ENCODE peak calls at places on chromosomes 13 and 19, in five cellular contexts. O is breast epithelium, Y is heart left ventricle, E is stomach, Z is Peyer's patch. W is an unnamed sample.

GRCh38 chr13:64675256-64675892 is 2554.8 kb downstream of the PCDH9 start:
- DNase-seq in O (no peak), Y (no peak), E (no peak), Z (no peak), W (peak; percentile 10)

GRCh38 chr13:99731747-99732146 is 230.5 kb downstream of the TM9SF2 start:
- DNase-seq in O (no peak), Y (no peak), E (no peak), Z (no peak), W (no peak)

GRCh38 chr19:46515879-46516350 is 20.2 kb upstream of the PNMA8B start:
- DNase-seq in O (no peak), Y (no peak), E (no peak), Z (no peak), W (peak; percentile 35)

GRCh38 chr19:3045885-3046603 is 16.3 kb downstream of the TLE5 start:
- DNase-seq in O (no peak), Y (no peak), E (no peak), Z (no peak), W (no peak)

GRCh38 chr19:46634656-46635218 is 1.3 kb downstream of the GNG8 start:
- DNase-seq in O (no peak), Y (no peak), E (no peak), Z (no peak), W (no peak)

GRCh38 chr13:24234200-24234915 is 73.8 kb downstream of the SPATA13 start:
- DNase-seq in O (no peak), Y (no peak), E (no peak), Z (no peak), W (no peak)

GRCh38 chr13:87709947-87710346 is 38.8 kb downstream of the SLITRK5 start:
- DNase-seq in O (no peak), Y (no peak), E (no peak), Z (no peak), W (no peak)

GRCh38 chr19:42309686-42310085 is 3.4 kb upstream of the TMEM145 start:
- DNase-seq in O (no peak), Y (no peak), E (no peak), Z (no peak), W (no peak)

GRCh38 chr13:52665325-52665724 is 12.7 kb downstream of the SUGT1 start:
- DNase-seq in O (no peak), Y (no peak), E (no peak), Z (no peak), W (no peak)

GRCh38 chr19:33514885-33515485 is 6.6 kb downstream of the PEPD start:
- DNase-seq in O (no peak), Y (peak; percentile 33), E (no peak), Z (peak; percentile 78), W (peak; percentile 54)

GRCh38 chr13:83883061-83883523 is 818 bp upstream of the SLITRK1 start:
- DNase-seq in O (no peak), Y (no peak), E (no peak), Z (no peak), W (no peak)

GRCh38 chr13:51697181-51697580 is 106.8 kb downstream of the DHRS12 start:
- DNase-seq in O (no peak), Y (no peak), E (no peak), Z (no peak), W (no peak)

GRCh38 chr13:33328691-33329090 is 43.1 kb upstream of the STARD13 start:
- DNase-seq in O (no peak), Y (no peak), E (no peak), Z (no peak), W (no peak)

GRCh38 chr19:36605839-36606478 is 846 bp downstream of the ZNF382 start:
- DNase-seq in O (no peak), Y (no peak), E (no peak), Z (no peak), W (no peak)

GRCh38 chr19:12872941-12873890 is 8.0 kb downstream of the DNASE2 start:
- DNase-seq in O (no peak), Y (no peak), E (peak; percentile 88), Z (peak; percentile 64), W (peak; percentile 63)

GRCh38 chr13:52945348-52945747 is 83.3 kb upstream of the OLFM4 start:
- DNase-seq in O (no peak), Y (no peak), E (no peak), Z (no peak), W (no peak)

GRCh38 chr19:6733338-6734095 is 3.9 kb downstream of the GPR108 start:
- DNase-seq in O (no peak), Y (no peak), E (no peak), Z (no peak), W (no peak)

GRCh38 chr19:4060621-4061177 is 6.0 kb downstream of the ZBTB7A start:
- DNase-seq in O (no peak), Y (no peak), E (no peak), Z (no peak), W (no peak)

GRCh38 chr19:4059931-4060620 is 6.6 kb downstream of the ZBTB7A start:
- DNase-seq in O (no peak), Y (peak; percentile 81), E (peak; percentile 73), Z (peak; percentile 93), W (no peak)

GRCh38 chr19:4058696-4059492 is 7.8 kb downstream of the ZBTB7A start:
- DNase-seq in O (no peak), Y (no peak), E (no peak), Z (no peak), W (no peak)

GRCh38 chr19:4057913-4058695 is 8.6 kb downstream of the ZBTB7A start:
- DNase-seq in O (peak; percentile 79), Y (peak; percentile 86), E (peak; percentile 81), Z (peak; percentile 90), W (peak; percentile 94)

DNA sequence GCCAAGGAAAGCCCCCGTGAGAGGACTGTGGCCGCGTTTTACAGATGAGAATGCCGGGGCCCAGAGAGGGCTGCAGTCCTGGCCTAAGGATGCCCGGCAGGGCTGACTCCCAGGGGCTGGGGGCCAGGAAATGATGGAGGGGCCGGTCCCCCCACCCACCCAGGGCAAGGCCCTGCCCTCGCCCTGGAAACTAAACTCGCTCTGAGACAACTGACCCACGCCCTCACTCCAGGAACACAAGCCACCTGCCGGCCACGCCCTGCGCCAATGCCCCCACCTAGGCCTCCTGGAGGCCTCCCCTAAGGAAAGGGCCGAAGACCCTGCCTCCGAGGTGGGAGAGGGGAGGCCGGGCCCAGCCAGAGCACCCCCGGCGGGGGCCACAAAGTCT is 7.2 kb downstream of the ZBTB7A start:
- DNase-seq in O (no peak), Y (no peak), E (peak; percentile 70), Z (peak; percentile 84), W (no peak)
- TF ChIP-seq POLR2A in O (no peak), Y (no peak), E (no peak), Z (peak; percentile 56), W (no peak)

GRCh38 chr13:41193919-41194824 is at the start of gene KBTBD7:
- DNase-seq in O (peak; percentile 86), Y (peak; percentile 94), E (peak; percentile 92), Z (peak; percentile 96), W (peak; percentile 51)
- TF ChIP-seq POLR2A in O (peak; percentile 35), Y (peak; percentile 82), E (peak; percentile 28), Z (peak; percentile 62), W (peak; percentile 46)

DNA sequence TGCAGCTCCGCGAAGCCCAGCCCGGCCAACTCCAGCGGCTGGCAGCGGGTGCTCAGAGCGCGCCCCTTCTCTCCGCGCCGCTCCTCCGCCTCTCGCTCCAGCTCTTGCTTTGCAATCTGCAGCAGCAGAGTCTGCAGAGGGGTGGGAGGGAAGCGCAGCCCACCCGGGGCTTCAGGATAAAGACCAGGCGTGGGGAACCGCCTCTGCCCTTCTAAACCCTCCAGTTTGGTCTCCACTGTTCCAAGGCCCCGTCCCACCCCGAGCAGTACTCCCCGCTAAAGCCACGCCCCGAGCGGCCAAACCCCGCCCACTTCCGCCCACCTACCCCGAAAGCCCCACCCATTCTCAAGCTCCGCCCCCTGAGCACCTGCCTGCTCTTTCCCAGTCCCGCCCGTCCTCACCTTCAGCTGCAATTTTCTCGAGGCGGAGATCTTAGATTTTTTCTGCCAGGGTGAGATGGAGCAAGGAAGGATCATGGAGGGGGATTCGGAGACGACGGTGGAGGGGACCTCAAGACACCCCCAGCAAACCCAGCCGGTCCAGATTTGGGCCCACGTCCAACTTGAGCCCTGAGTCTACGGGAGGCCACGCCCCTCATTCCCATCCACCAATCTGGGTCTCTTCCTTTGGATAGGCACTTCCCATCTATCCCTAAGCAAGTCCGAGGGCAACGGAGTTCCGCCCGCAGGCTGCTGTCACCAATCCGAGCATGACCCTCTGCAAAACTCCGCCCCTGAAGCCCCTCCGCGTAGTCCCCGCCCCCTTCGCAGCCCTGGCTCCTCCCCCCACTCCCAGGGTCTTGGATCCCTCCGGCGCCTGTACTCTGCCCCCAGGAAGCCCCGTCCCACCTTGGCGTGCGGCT is 1.1 kb downstream of the TNNI3 start:
- DNase-seq in O (no peak), Y (peak; percentile 73), E (peak; percentile 65), Z (peak; percentile 68), W (no peak)
- TF ChIP-seq POLR2A in O (no peak), Y (peak; percentile 10), E (no peak), Z (no peak), W (no peak)

GRCh38 chr13:96053003-96053703 is at the start of gene UGGT2:
- DNase-seq in O (peak; percentile 93), Y (peak; percentile 95), E (peak; percentile 97), Z (peak; percentile 95), W (peak; percentile 98)
- TF ChIP-seq POLR2A in O (peak; percentile 28), Y (peak; percentile 80), E (peak; percentile 60), Z (peak; percentile 59), W (peak; percentile 85)

DNA sequence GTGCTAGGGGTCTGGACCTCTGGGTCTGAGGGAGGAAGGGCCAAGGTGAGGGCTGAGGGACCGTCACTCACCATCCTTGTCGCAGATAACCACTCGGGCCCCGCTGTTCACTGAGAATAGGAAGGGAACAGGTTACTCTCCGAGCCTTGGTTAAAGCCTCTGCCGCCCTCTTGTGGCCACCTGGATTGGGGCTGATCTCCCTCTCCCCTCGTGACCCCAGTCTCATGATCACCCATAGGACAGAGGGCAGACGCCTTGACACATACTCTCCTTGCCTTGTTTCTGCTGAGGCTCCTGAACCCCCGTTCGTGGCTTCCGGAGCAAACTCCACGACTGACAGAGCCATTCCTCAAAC is 580 bp downstream of the HSD17B14 start:
- DNase-seq in O (peak; percentile 95), Y (peak; percentile 91), E (peak; percentile 98), Z (peak; percentile 99), W (peak; percentile 68)
- TF ChIP-seq POLR2A in O (no peak), Y (no peak), E (no peak), Z (peak; percentile 54), W (no peak)

DNA sequence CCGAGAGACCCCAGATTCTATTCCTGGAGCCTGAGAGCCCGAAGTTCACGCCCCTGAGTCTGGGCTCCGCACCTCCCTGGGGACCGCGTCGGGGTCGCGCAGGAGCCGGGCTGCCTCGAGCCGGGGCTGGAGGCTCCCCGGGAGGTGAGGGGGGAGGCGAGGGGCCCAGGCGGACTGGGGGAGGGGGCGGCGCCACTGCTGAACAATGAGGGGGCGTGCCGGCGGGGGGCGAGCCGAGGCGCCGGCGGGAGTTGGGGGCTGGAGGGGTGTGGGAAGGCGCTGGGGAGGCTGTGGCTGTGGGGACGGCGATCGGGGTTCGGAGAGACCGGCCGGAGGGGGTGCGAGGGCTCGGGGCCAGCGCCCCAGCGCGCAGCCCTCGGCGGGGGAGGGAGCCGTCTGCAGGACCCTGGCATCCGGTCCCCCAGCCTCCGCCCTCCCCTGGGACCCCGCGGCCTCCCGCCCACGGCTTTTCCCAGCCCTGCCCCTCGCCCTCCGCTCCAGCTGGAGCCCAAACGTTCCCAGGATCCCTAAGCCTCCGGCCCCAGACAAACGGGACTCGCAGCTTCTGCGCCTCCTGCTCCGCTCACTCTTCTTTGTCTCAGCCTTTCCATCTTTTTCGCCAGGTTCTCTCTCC is 917 bp downstream of the PLEKHG2 start:
- DNase-seq in O (no peak), Y (peak; percentile 90), E (no peak), Z (peak; percentile 75), W (no peak)
- TF ChIP-seq POLR2A in O (no peak), Y (no peak), E (no peak), Z (no peak), W (peak; percentile 25)